ENCODE peak calls at places on chromosomes 13 and 19, in eight cellular contexts. One of them, this sample, is unnamed.

GRCh38 chr13:19587635-19588300 is 26.4 kb upstream of the TPTE2 start:
- DNase-seq in activated T-cell treated with anti-CD3 and anti-CD28 coated beads for 1 hour: no peak
- DNase-seq in cerebellar cortex: peak
- DNase-seq in RKO: peak
- DNase-seq in NCI-H2081: no peak
- DNase-seq in GDM1: peak
- DNase-seq in HS-5: no peak
- DNase-seq in EL: peak
- DNase-seq in this sample: peak

GRCh38 chr19:38183227-38183914 is 40.7 kb downstream of the DPF1 start:
- DNase-seq in activated T-cell treated with anti-CD3 and anti-CD28 coated beads for 1 hour: no peak
- DNase-seq in cerebellar cortex: no peak
- DNase-seq in RKO: no peak
- DNase-seq in NCI-H2081: no peak
- DNase-seq in GDM1: no peak
- DNase-seq in HS-5: no peak
- DNase-seq in EL: no peak
- DNase-seq in this sample: peak

GRCh38 chr13:76980075-76980718 is 11.7 kb upstream of the CLN5 start:
- DNase-seq in activated T-cell treated with anti-CD3 and anti-CD28 coated beads for 1 hour: peak
- DNase-seq in cerebellar cortex: peak
- DNase-seq in RKO: no peak
- DNase-seq in NCI-H2081: peak
- DNase-seq in GDM1: peak
- DNase-seq in HS-5: no peak
- DNase-seq in EL: peak
- DNase-seq in this sample: peak

GRCh38 chr19:49398001-49398615 is 10.1 kb downstream of the KASH5 start:
- DNase-seq in activated T-cell treated with anti-CD3 and anti-CD28 coated beads for 1 hour: no peak
- DNase-seq in cerebellar cortex: peak
- DNase-seq in RKO: no peak
- DNase-seq in NCI-H2081: no peak
- DNase-seq in GDM1: no peak
- DNase-seq in HS-5: no peak
- DNase-seq in EL: no peak
- DNase-seq in this sample: no peak

GRCh38 chr13:30847697-30848307 is 58.3 kb upstream of the MEDAG start:
- DNase-seq in activated T-cell treated with anti-CD3 and anti-CD28 coated beads for 1 hour: no peak
- DNase-seq in cerebellar cortex: no peak
- DNase-seq in RKO: no peak
- DNase-seq in NCI-H2081: no peak
- DNase-seq in GDM1: no peak
- DNase-seq in HS-5: peak
- DNase-seq in EL: peak
- DNase-seq in this sample: peak

GRCh38 chr13:32419862-32420261 is 8.1 kb downstream of the N4BP2L1 start:
- DNase-seq in activated T-cell treated with anti-CD3 and anti-CD28 coated beads for 1 hour: no peak
- DNase-seq in cerebellar cortex: no peak
- DNase-seq in RKO: no peak
- DNase-seq in NCI-H2081: no peak
- DNase-seq in GDM1: no peak
- DNase-seq in HS-5: no peak
- DNase-seq in EL: no peak
- DNase-seq in this sample: no peak

GRCh38 chr19:36973021-36973843 is 57.1 kb downstream of the ZNF568 start:
- DNase-seq in activated T-cell treated with anti-CD3 and anti-CD28 coated beads for 1 hour: peak
- DNase-seq in cerebellar cortex: peak
- DNase-seq in RKO: no peak
- DNase-seq in NCI-H2081: no peak
- DNase-seq in GDM1: no peak
- DNase-seq in HS-5: no peak
- DNase-seq in EL: peak
- DNase-seq in this sample: peak

GRCh38 chr19:21586341-21587116 is 81.1 kb downstream of the ZNF429 start:
- DNase-seq in activated T-cell treated with anti-CD3 and anti-CD28 coated beads for 1 hour: peak
- DNase-seq in cerebellar cortex: peak
- DNase-seq in RKO: no peak
- DNase-seq in NCI-H2081: no peak
- DNase-seq in GDM1: no peak
- DNase-seq in HS-5: no peak
- DNase-seq in EL: no peak
- DNase-seq in this sample: no peak

GRCh38 chr19:48418317-48419064 is 25.0 kb downstream of the GRIN2D start:
- DNase-seq in activated T-cell treated with anti-CD3 and anti-CD28 coated beads for 1 hour: no peak
- DNase-seq in cerebellar cortex: peak
- DNase-seq in RKO: no peak
- DNase-seq in NCI-H2081: no peak
- DNase-seq in GDM1: peak
- DNase-seq in HS-5: no peak
- DNase-seq in EL: peak
- DNase-seq in this sample: no peak

GRCh38 chr13:114100446-114101320 is 31.7 kb downstream of the RASA3 start:
- DNase-seq in activated T-cell treated with anti-CD3 and anti-CD28 coated beads for 1 hour: no peak
- DNase-seq in cerebellar cortex: peak
- DNase-seq in RKO: no peak
- DNase-seq in NCI-H2081: no peak
- DNase-seq in GDM1: no peak
- DNase-seq in HS-5: no peak
- DNase-seq in EL: no peak
- DNase-seq in this sample: no peak

GRCh38 chr19:677601-678380 is 1.6 kb downstream of the FSTL3 start:
- DNase-seq in activated T-cell treated with anti-CD3 and anti-CD28 coated beads for 1 hour: no peak
- DNase-seq in cerebellar cortex: no peak
- DNase-seq in RKO: no peak
- DNase-seq in NCI-H2081: no peak
- DNase-seq in GDM1: no peak
- DNase-seq in HS-5: no peak
- DNase-seq in EL: no peak
- DNase-seq in this sample: peak

GRCh38 chr19:30046522-30046921 is 104.5 kb downstream of the URI1 start:
- DNase-seq in activated T-cell treated with anti-CD3 and anti-CD28 coated beads for 1 hour: no peak
- DNase-seq in cerebellar cortex: peak
- DNase-seq in RKO: peak
- DNase-seq in NCI-H2081: no peak
- DNase-seq in GDM1: peak
- DNase-seq in HS-5: no peak
- DNase-seq in EL: no peak
- DNase-seq in this sample: peak

GRCh38 chr13:99357920-99358319 is 50.7 kb upstream of the GPR183 start:
- DNase-seq in activated T-cell treated with anti-CD3 and anti-CD28 coated beads for 1 hour: no peak
- DNase-seq in cerebellar cortex: no peak
- DNase-seq in RKO: no peak
- DNase-seq in NCI-H2081: no peak
- DNase-seq in GDM1: no peak
- DNase-seq in HS-5: no peak
- DNase-seq in EL: no peak
- DNase-seq in this sample: no peak

This sample was measured in brain microvascular endothelial cell.